ENCODE peak calls at places on chromosomes 6 and 20, in eight cellular contexts. One of them, this sample, is unnamed.

GRCh38 chr6:102764317-102764716 is 1370.8 kb downstream of the GRIK2 start:
- DNase-seq in AG10803: no peak
- DNase-seq in choroid plexus epithelial cell: no peak
- DNase-seq in colonic mucosa: no peak
- DNase-seq in type B pancreatic cell: no peak
- DNase-seq in Panc1: no peak
- DNase-seq in prostate gland: no peak
- DNase-seq in PC-9: no peak
- DNase-seq in this sample: no peak

GRCh38 chr20:21640556-21640955 is 64.9 kb upstream of the PAX1 start:
- DNase-seq in choroid plexus epithelial cell: no peak
- DNase-seq in colonic mucosa: no peak
- DNase-seq in AG10803: no peak
- DNase-seq in type B pancreatic cell: no peak
- DNase-seq in PC-9: no peak
- DNase-seq in prostate gland: peak; percentile 58
- DNase-seq in Panc1: no peak
- DNase-seq in this sample: peak; percentile 31

GRCh38 chr6:20755631-20756030 is 221.4 kb downstream of the CDKAL1 start:
- DNase-seq in Panc1: no peak
- DNase-seq in AG10803: peak; percentile 63
- DNase-seq in choroid plexus epithelial cell: peak; percentile 61
- DNase-seq in PC-9: no peak
- DNase-seq in prostate gland: no peak
- DNase-seq in type B pancreatic cell: no peak
- DNase-seq in colonic mucosa: no peak
- DNase-seq in this sample: no peak

GRCh38 chr20:53157443-53158408 is 185.6 kb downstream of the TSHZ2 start:
- DNase-seq in colonic mucosa: peak; percentile 67
- DNase-seq in prostate gland: no peak
- DNase-seq in choroid plexus epithelial cell: peak; percentile 65
- DNase-seq in PC-9: no peak
- DNase-seq in Panc1: peak; percentile 13
- DNase-seq in AG10803: peak; percentile 23
- DNase-seq in type B pancreatic cell: no peak
- DNase-seq in this sample: peak; percentile 36

GRCh38 chr20:23114448-23114847 is 28.3 kb upstream of the CD93 start:
- DNase-seq in AG10803: no peak
- DNase-seq in prostate gland: no peak
- DNase-seq in type B pancreatic cell: no peak
- DNase-seq in colonic mucosa: no peak
- DNase-seq in Panc1: no peak
- DNase-seq in PC-9: no peak
- DNase-seq in choroid plexus epithelial cell: no peak
- DNase-seq in this sample: no peak

GRCh38 chr6:125197795-125198269 is 44.3 kb downstream of the TPD52L1 start:
- DNase-seq in type B pancreatic cell: no peak
- DNase-seq in choroid plexus epithelial cell: peak; percentile 74
- DNase-seq in colonic mucosa: peak; percentile 85
- DNase-seq in PC-9: peak; percentile 68
- DNase-seq in prostate gland: peak; percentile 59
- DNase-seq in AG10803: peak; percentile 62
- DNase-seq in Panc1: no peak
- DNase-seq in this sample: peak; percentile 28

GRCh38 chr20:59004763-59005522 is 2.1 kb downstream of the CTSZ start:
- DNase-seq in type B pancreatic cell: no peak
- DNase-seq in Panc1: no peak
- DNase-seq in PC-9: no peak
- DNase-seq in prostate gland: no peak
- DNase-seq in AG10803: no peak
- DNase-seq in colonic mucosa: peak; percentile 90
- DNase-seq in choroid plexus epithelial cell: no peak
- DNase-seq in this sample: no peak

GRCh38 chr6:107355659-107356058 is 103.7 kb downstream of the PDSS2 start:
- DNase-seq in type B pancreatic cell: no peak
- DNase-seq in colonic mucosa: no peak
- DNase-seq in PC-9: no peak
- DNase-seq in Panc1: no peak
- DNase-seq in prostate gland: no peak
- DNase-seq in choroid plexus epithelial cell: no peak
- DNase-seq in AG10803: no peak
- DNase-seq in this sample: no peak

GRCh38 chr6:125193208-125193607 is 39.6 kb downstream of the TPD52L1 start:
- DNase-seq in Panc1: no peak
- DNase-seq in PC-9: peak; percentile 83
- DNase-seq in prostate gland: no peak
- DNase-seq in type B pancreatic cell: no peak
- DNase-seq in AG10803: no peak
- DNase-seq in colonic mucosa: peak; percentile 42
- DNase-seq in choroid plexus epithelial cell: no peak
- DNase-seq in this sample: no peak

GRCh38 chr20:41735949-41736348 is 117.8 kb upstream of the CHD6 start:
- DNase-seq in Panc1: no peak
- DNase-seq in choroid plexus epithelial cell: no peak
- DNase-seq in colonic mucosa: no peak
- DNase-seq in type B pancreatic cell: no peak
- DNase-seq in AG10803: no peak
- DNase-seq in prostate gland: no peak
- DNase-seq in PC-9: no peak
- DNase-seq in this sample: no peak

GRCh38 chr20:53738039-53738944 is 144.7 kb upstream of the ZNF217 start:
- DNase-seq in type B pancreatic cell: peak; percentile 77
- DNase-seq in Panc1: peak; percentile 88
- DNase-seq in PC-9: peak; percentile 97
- DNase-seq in choroid plexus epithelial cell: peak; percentile 85
- DNase-seq in prostate gland: peak; percentile 94
- DNase-seq in AG10803: peak; percentile 98
- DNase-seq in colonic mucosa: peak; percentile 41
- DNase-seq in this sample: peak; percentile 73

GRCh38 chr6:87274660-87275273 is 47.6 kb upstream of the SMIM8 start:
- DNase-seq in prostate gland: no peak
- DNase-seq in colonic mucosa: no peak
- DNase-seq in choroid plexus epithelial cell: peak; percentile 87
- DNase-seq in type B pancreatic cell: no peak
- DNase-seq in Panc1: no peak
- DNase-seq in PC-9: no peak
- DNase-seq in AG10803: peak; percentile 76
- DNase-seq in this sample: no peak

GRCh38 chr6:50180646-50181045 is 130.9 kb upstream of the DEFB112 start:
- DNase-seq in PC-9: no peak
- DNase-seq in prostate gland: no peak
- DNase-seq in choroid plexus epithelial cell: no peak
- DNase-seq in colonic mucosa: no peak
- DNase-seq in AG10803: no peak
- DNase-seq in type B pancreatic cell: no peak
- DNase-seq in Panc1: no peak
- DNase-seq in this sample: no peak

GRCh38 chr6:18861182-18861581 is 474.0 kb downstream of the RNF144B start:
- DNase-seq in type B pancreatic cell: no peak
- DNase-seq in colonic mucosa: no peak
- DNase-seq in Panc1: no peak
- DNase-seq in AG10803: no peak
- DNase-seq in prostate gland: peak; percentile 6
- DNase-seq in PC-9: no peak
- DNase-seq in choroid plexus epithelial cell: no peak
- DNase-seq in this sample: no peak

GRCh38 chr20:19992996-19993908 is 23.9 kb upstream of the NAA20 start:
- DNase-seq in prostate gland: peak; percentile 52
- DNase-seq in AG10803: peak; percentile 94
- DNase-seq in type B pancreatic cell: no peak
- DNase-seq in Panc1: no peak
- DNase-seq in PC-9: peak; percentile 94
- DNase-seq in choroid plexus epithelial cell: peak; percentile 86
- DNase-seq in colonic mucosa: no peak
- DNase-seq in this sample: no peak

DNA sequence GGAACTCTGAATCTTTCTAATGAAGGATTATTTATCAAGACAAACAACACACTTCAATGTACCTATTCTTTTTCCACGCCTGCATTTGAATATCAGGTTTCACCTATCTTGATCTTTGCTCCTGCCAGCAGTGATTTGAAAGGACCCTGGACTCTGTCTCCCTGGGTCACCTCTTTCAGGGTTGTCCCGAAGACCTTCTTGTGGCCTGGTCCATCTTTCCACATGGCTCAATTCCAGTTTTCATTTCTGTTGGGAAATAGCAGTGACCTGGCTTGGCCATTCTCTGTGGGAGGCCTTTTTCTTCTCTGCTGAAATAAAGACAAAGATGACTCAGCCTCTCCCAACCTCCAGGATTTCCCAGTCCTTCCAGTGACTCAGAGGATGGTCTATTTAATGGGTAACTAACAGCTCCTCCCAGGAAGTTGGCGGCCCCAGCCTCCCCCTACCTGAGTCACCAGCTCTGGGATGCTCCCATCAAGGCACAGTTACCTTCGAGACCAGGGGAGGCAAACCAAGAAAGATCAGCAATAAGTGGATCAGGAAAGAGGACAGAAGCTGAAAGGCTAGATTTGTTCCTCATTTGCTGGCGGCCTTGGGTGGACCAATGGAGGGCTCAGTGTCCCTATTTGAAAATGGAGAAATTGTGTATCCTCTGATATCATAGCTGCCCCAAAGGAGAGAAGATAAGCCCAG is 120.2 kb upstream of the RNF24 start:
- DNase-seq in AG10803: peak; percentile 97
- DNase-seq in Panc1: peak; percentile 93
- DNase-seq in PC-9: peak; percentile 97
- DNase-seq in type B pancreatic cell: no peak
- DNase-seq in colonic mucosa: peak; percentile 54
- DNase-seq in prostate gland: no peak
- DNase-seq in choroid plexus epithelial cell: peak; percentile 96
- DNase-seq in this sample: no peak
- TF ChIP-seq CTCF in AG10803: no peak
- TF ChIP-seq CTCF in Panc1: no peak
- TF ChIP-seq CTCF in PC-9: no peak
- TF ChIP-seq CTCF in type B pancreatic cell: no peak
- TF ChIP-seq CTCF in colonic mucosa: no peak
- TF ChIP-seq CTCF in prostate gland: no peak
- TF ChIP-seq CTCF in choroid plexus epithelial cell: no peak
- TF ChIP-seq CTCF in this sample: no peak

GRCh38 chr20:63481503-63481902 is 9.0 kb upstream of the KCNQ2 start:
- DNase-seq in colonic mucosa: no peak
- DNase-seq in prostate gland: no peak
- DNase-seq in choroid plexus epithelial cell: no peak
- DNase-seq in PC-9: no peak
- DNase-seq in Panc1: no peak
- DNase-seq in AG10803: no peak
- DNase-seq in type B pancreatic cell: no peak
- DNase-seq in this sample: no peak

GRCh38 chr20:63484236-63484635 is 11.8 kb upstream of the KCNQ2 start:
- DNase-seq in type B pancreatic cell: no peak
- DNase-seq in AG10803: no peak
- DNase-seq in Panc1: no peak
- DNase-seq in PC-9: no peak
- DNase-seq in choroid plexus epithelial cell: no peak
- DNase-seq in prostate gland: no peak
- DNase-seq in colonic mucosa: no peak
- DNase-seq in this sample: no peak

GRCh38 chr20:63482021-63482587 is 9.6 kb upstream of the KCNQ2 start:
- DNase-seq in choroid plexus epithelial cell: no peak
- DNase-seq in type B pancreatic cell: no peak
- DNase-seq in AG10803: no peak
- DNase-seq in PC-9: no peak
- DNase-seq in prostate gland: no peak
- DNase-seq in Panc1: no peak
- DNase-seq in colonic mucosa: no peak
- DNase-seq in this sample: no peak

GRCh38 chr20:63484651-63485403 is 12.4 kb upstream of the KCNQ2 start:
- DNase-seq in colonic mucosa: no peak
- DNase-seq in AG10803: no peak
- DNase-seq in type B pancreatic cell: no peak
- DNase-seq in choroid plexus epithelial cell: no peak
- DNase-seq in Panc1: no peak
- DNase-seq in prostate gland: no peak
- DNase-seq in PC-9: no peak
- DNase-seq in this sample: no peak

GRCh38 chr20:63483834-63484233 is 11.4 kb upstream of the KCNQ2 start:
- DNase-seq in type B pancreatic cell: no peak
- DNase-seq in choroid plexus epithelial cell: no peak
- DNase-seq in colonic mucosa: no peak
- DNase-seq in PC-9: no peak
- DNase-seq in Panc1: no peak
- DNase-seq in AG10803: no peak
- DNase-seq in prostate gland: no peak
- DNase-seq in this sample: no peak
- TF ChIP-seq CTCF in type B pancreatic cell: no peak
- TF ChIP-seq CTCF in choroid plexus epithelial cell: peak; percentile 18
- TF ChIP-seq CTCF in colonic mucosa: no peak
- TF ChIP-seq CTCF in PC-9: peak; percentile 33
- TF ChIP-seq CTCF in Panc1: no peak
- TF ChIP-seq CTCF in AG10803: peak; percentile 2
- TF ChIP-seq CTCF in prostate gland: no peak
- TF ChIP-seq CTCF in this sample: no peak

DNA sequence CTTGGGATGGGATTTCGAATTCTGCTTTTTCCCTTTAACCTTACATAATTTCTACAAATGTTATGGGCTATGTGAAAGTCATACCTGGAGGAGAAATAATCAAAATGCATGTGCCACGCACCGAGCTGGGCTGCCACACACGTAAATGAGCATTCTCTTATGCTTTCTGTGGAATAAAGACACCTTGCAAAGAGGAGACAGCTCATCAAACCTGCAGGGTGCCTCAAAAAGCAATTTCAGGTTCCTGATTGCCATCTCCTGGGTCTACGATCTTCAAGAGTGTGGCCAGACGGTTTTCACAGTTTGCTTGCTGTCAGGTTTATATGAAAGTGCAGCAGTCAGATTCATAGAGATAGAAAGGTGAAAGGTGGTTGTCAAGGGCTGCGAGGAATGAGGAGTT is 36.6 kb downstream of the DUSP22 start:
- DNase-seq in type B pancreatic cell: no peak
- DNase-seq in Panc1: no peak
- DNase-seq in PC-9: no peak
- DNase-seq in choroid plexus epithelial cell: no peak
- DNase-seq in colonic mucosa: no peak
- DNase-seq in prostate gland: no peak
- DNase-seq in AG10803: no peak
- DNase-seq in this sample: no peak
- TF ChIP-seq CTCF in type B pancreatic cell: no peak
- TF ChIP-seq CTCF in Panc1: no peak
- TF ChIP-seq CTCF in PC-9: no peak
- TF ChIP-seq CTCF in choroid plexus epithelial cell: no peak
- TF ChIP-seq CTCF in colonic mucosa: no peak
- TF ChIP-seq CTCF in prostate gland: no peak
- TF ChIP-seq CTCF in AG10803: no peak
- TF ChIP-seq CTCF in this sample: no peak

GRCh38 chr6:95083506-95083905 is 493.8 kb upstream of the MANEA start:
- DNase-seq in Panc1: no peak
- DNase-seq in AG10803: no peak
- DNase-seq in prostate gland: no peak
- DNase-seq in colonic mucosa: no peak
- DNase-seq in type B pancreatic cell: no peak
- DNase-seq in choroid plexus epithelial cell: no peak
- DNase-seq in PC-9: no peak
- DNase-seq in this sample: no peak

GRCh38 chr6:95081949-95082348 is 495.4 kb upstream of the MANEA start:
- DNase-seq in colonic mucosa: no peak
- DNase-seq in PC-9: no peak
- DNase-seq in choroid plexus epithelial cell: no peak
- DNase-seq in prostate gland: no peak
- DNase-seq in type B pancreatic cell: no peak
- DNase-seq in AG10803: no peak
- DNase-seq in Panc1: no peak
- DNase-seq in this sample: no peak

GRCh38 chr6:95081231-95081630 is 496.1 kb upstream of the MANEA start:
- DNase-seq in Panc1: no peak
- DNase-seq in colonic mucosa: no peak
- DNase-seq in type B pancreatic cell: no peak
- DNase-seq in choroid plexus epithelial cell: no peak
- DNase-seq in AG10803: no peak
- DNase-seq in PC-9: no peak
- DNase-seq in prostate gland: no peak
- DNase-seq in this sample: no peak

GRCh38 chr6:95078457-95078856 is 498.9 kb upstream of the MANEA start:
- DNase-seq in prostate gland: no peak
- DNase-seq in AG10803: no peak
- DNase-seq in colonic mucosa: no peak
- DNase-seq in choroid plexus epithelial cell: no peak
- DNase-seq in PC-9: no peak
- DNase-seq in type B pancreatic cell: no peak
- DNase-seq in Panc1: no peak
- DNase-seq in this sample: no peak
- TF ChIP-seq CTCF in prostate gland: no peak
- TF ChIP-seq CTCF in AG10803: no peak
- TF ChIP-seq CTCF in colonic mucosa: no peak
- TF ChIP-seq CTCF in choroid plexus epithelial cell: no peak
- TF ChIP-seq CTCF in PC-9: no peak
- TF ChIP-seq CTCF in type B pancreatic cell: peak; percentile 31
- TF ChIP-seq CTCF in Panc1: no peak
- TF ChIP-seq CTCF in this sample: no peak